ENCODE peak calls at places on chromosome 1, in six cellular contexts. One of them, this sample, is unnamed. For H3K4me1, the result is how much of the 10 kb centered on the place peaks cover.

GRCh38 chr1:204623365-204623893 is 62.1 kb downstream of the LRRN2 start:
- ATAC-seq in HepG2: peak
- ATAC-seq in K562: peak
- ATAC-seq in upper lobe of left lung: no peak
- ATAC-seq in A549: peak
- ATAC-seq in GM12878: no peak
- ATAC-seq in this sample: no peak

GRCh38 chr1:39178541-39179431 is 25.7 kb upstream of the MACF1 start:
- ATAC-seq in A549: peak
- ATAC-seq in HepG2: peak
- ATAC-seq in upper lobe of left lung: peak
- ATAC-seq in K562: peak
- ATAC-seq in GM12878: no peak
- ATAC-seq in this sample: peak

GRCh38 chr1:18261891-18262290 is 154.3 kb downstream of the IGSF21 start:
- ATAC-seq in GM12878: no peak
- ATAC-seq in A549: no peak
- ATAC-seq in upper lobe of left lung: no peak
- ATAC-seq in K562: no peak
- ATAC-seq in HepG2: no peak
- ATAC-seq in this sample: no peak

GRCh38 chr1:181117648-181118449 is 29.3 kb downstream of the IER5 start:
- ATAC-seq in upper lobe of left lung: peak
- ATAC-seq in A549: peak
- ATAC-seq in K562: peak
- ATAC-seq in GM12878: no peak
- ATAC-seq in HepG2: peak
- ATAC-seq in this sample: no peak

GRCh38 chr1:154115180-154115579 is 39.7 kb downstream of the NUP210L start:
- ATAC-seq in A549: no peak
- ATAC-seq in K562: peak
- ATAC-seq in GM12878: peak
- ATAC-seq in HepG2: no peak
- ATAC-seq in upper lobe of left lung: no peak
- ATAC-seq in this sample: no peak

GRCh38 chr1:59361766-59362165 is 64.9 kb downstream of the FGGY start:
- ATAC-seq in A549: no peak
- ATAC-seq in HepG2: no peak
- ATAC-seq in upper lobe of left lung: no peak
- ATAC-seq in GM12878: no peak
- ATAC-seq in K562: peak
- ATAC-seq in this sample: no peak

GRCh38 chr1:172682812-172683211 is 23.9 kb downstream of the FASLG start:
- ATAC-seq in K562: no peak
- ATAC-seq in GM12878: no peak
- ATAC-seq in upper lobe of left lung: no peak
- ATAC-seq in HepG2: no peak
- ATAC-seq in A549: no peak
- ATAC-seq in this sample: no peak

GRCh38 chr1:11822091-11822490 is 16.1 kb downstream of the CLCN6 start:
- ATAC-seq in A549: no peak
- ATAC-seq in K562: no peak
- ATAC-seq in upper lobe of left lung: no peak
- ATAC-seq in HepG2: no peak
- ATAC-seq in GM12878: no peak
- ATAC-seq in this sample: no peak

GRCh38 chr1:96971439-96971838 is 249.9 kb downstream of the PTBP2 start:
- ATAC-seq in A549: no peak
- ATAC-seq in upper lobe of left lung: no peak
- ATAC-seq in GM12878: no peak
- ATAC-seq in HepG2: no peak
- ATAC-seq in K562: no peak
- ATAC-seq in this sample: no peak

GRCh38 chr1:181062800-181063428 is 25.6 kb upstream of the IER5 start:
- ATAC-seq in HepG2: peak
- ATAC-seq in A549: no peak
- ATAC-seq in upper lobe of left lung: no peak
- ATAC-seq in GM12878: peak
- ATAC-seq in K562: peak
- ATAC-seq in this sample: no peak

GRCh38 chr1:80645621-80646020 is 1155.1 kb upstream of the ADGRL2 start:
- ATAC-seq in GM12878: peak
- ATAC-seq in HepG2: no peak
- ATAC-seq in K562: no peak
- ATAC-seq in A549: no peak
- ATAC-seq in upper lobe of left lung: no peak
- ATAC-seq in this sample: no peak

DNA sequence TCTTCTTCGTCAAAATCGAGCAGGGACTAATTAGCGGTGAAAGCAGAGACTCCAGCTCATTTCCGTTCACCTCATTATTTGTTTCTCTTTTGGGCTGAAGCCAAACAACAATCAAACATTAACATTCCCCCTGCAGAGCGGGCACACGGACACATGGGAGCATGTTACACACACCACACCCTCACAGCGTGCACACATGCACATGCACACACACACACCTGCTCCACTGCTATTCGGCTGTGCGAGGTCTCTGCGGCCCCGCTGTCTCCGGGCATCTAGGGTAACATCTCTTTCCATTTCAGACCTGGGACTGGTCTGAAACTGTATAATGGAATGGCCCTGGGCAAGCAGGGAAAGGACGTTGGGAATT is 58.4 kb upstream of the LRRC8D start:
- ATAC-seq in GM12878: no peak
- ATAC-seq in HepG2: peak
- ATAC-seq in K562: no peak
- ATAC-seq in A549: peak
- ATAC-seq in upper lobe of left lung: peak
- ATAC-seq in this sample: no peak
- H3K4me1 ChIP-seq in GM12878: under half
- H3K4me1 ChIP-seq in HepG2: under half
- H3K4me1 ChIP-seq in K562: under half
- H3K4me1 ChIP-seq in A549: under half
- H3K4me1 ChIP-seq in upper lobe of left lung: under half
- H3K4me1 ChIP-seq in this sample: under half

DNA sequence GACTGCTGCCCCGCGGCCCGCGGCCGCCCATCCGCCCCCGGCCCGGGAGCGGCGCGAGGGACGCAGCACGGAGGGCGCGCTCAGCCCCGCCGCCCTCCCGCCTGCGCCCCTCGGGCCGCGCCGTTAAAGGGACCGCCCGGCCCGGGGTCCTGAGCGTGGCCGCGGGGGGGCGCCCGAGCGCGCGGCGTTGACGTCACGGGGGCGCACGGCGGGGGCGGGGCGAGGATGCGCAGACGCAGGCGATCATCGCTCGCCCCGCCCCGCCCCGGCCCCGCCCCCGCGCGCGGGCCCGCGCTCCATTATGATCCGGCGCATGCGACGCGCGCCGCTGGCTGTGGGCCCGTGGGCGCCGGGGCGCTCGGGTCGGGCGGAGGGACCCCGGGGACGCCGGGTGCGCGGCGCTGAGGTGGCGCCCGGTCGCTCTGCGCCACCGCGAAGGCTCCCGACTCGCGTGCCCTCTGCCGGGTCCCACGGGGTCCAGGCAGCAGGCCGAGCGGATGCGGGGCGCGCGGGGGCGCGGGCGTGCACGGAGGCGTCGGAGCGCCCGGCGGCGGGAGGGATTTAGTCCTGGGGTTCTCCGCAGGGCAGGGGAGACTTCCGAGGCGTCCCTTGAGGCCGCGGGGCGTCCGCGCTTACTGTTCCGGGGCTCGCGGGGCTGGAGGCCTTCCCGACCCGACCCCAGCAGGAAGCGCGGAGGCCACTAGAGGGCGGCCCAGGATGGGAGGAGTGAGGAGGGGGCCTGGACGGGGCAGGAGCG is at the start of gene DVL1:
- ATAC-seq in A549: no peak
- ATAC-seq in HepG2: peak
- ATAC-seq in upper lobe of left lung: no peak
- ATAC-seq in K562: peak
- ATAC-seq in GM12878: peak
- ATAC-seq in this sample: peak
- TF ChIP-seq EP300 in A549: no peak
- TF ChIP-seq EP300 in HepG2: no peak
- TF ChIP-seq EP300 in upper lobe of left lung: no peak
- TF ChIP-seq EP300 in K562: no peak
- TF ChIP-seq EP300 in GM12878: no peak
- TF ChIP-seq EP300 in this sample: no peak

GRCh38 chr1:19444399-19445021 is 40.8 kb downstream of the CAPZB start:
- ATAC-seq in A549: no peak
- ATAC-seq in HepG2: no peak
- ATAC-seq in GM12878: no peak
- ATAC-seq in K562: no peak
- ATAC-seq in upper lobe of left lung: no peak
- ATAC-seq in this sample: no peak
- H3K4me1 ChIP-seq in A549: half or more
- H3K4me1 ChIP-seq in HepG2: half or more
- H3K4me1 ChIP-seq in GM12878: under half
- H3K4me1 ChIP-seq in K562: under half
- H3K4me1 ChIP-seq in upper lobe of left lung: half or more
- H3K4me1 ChIP-seq in this sample: half or more

GRCh38 chr1:202593845-202594244 is 116.4 kb downstream of the SYT2 start:
- ATAC-seq in K562: no peak
- ATAC-seq in GM12878: no peak
- ATAC-seq in upper lobe of left lung: no peak
- ATAC-seq in HepG2: no peak
- ATAC-seq in A549: no peak
- ATAC-seq in this sample: no peak
- TF ChIP-seq EP300 in K562: no peak
- TF ChIP-seq EP300 in GM12878: no peak
- TF ChIP-seq EP300 in upper lobe of left lung: no peak
- TF ChIP-seq EP300 in HepG2: no peak
- TF ChIP-seq EP300 in A549: no peak
- TF ChIP-seq EP300 in this sample: no peak

This sample was measured in gastroesophageal sphincter.